ENCODE peak calls at places on chromosomes 5 and 9, in seven cellular contexts. V is K562, D is H1, Q is SK-N-SH, W is GM12878, R is HCT116, A is HepG2. H is an unnamed sample.

GRCh38 chr9:127136880-127137639 is 14.6 kb upstream of the ANGPTL2 start:
- DNase-seq in V (no peak), R (no peak), W (no peak), Q (no peak), A (no peak), D (no peak), H (no peak)

GRCh38 chr9:114694719-114695269 is 12.8 kb upstream of the TEX48 start:
- DNase-seq in Q (no peak), A (no peak), V (no peak), W (peak; percentile 60), R (no peak), D (no peak), H (no peak)

GRCh38 chr9:133505186-133505830 is 19.5 kb downstream of the MYMK start:
- DNase-seq in Q (peak; percentile 36), A (no peak), D (no peak), R (no peak), V (no peak), W (no peak), H (no peak)

GRCh38 chr9:123407537-123407828 is 51.5 kb downstream of the CRB2 start:
- DNase-seq in D (no peak), W (no peak), R (no peak), Q (peak; percentile 51), A (no peak), V (no peak), H (no peak)

GRCh38 chr5:142151436-142152382 is 43.1 kb downstream of the NDFIP1 start:
- DNase-seq in D (no peak), A (peak; percentile 48), W (peak; percentile 2), R (peak; percentile 63), V (peak; percentile 50), Q (peak; percentile 61), H (peak; percentile 23)

GRCh38 chr5:33937700-33938506 is 1.7 kb downstream of the RXFP3 start:
- DNase-seq in V (no peak), D (no peak), W (no peak), R (no peak), A (no peak), Q (no peak), H (no peak)

GRCh38 chr5:76579166-76579765 is 43.9 kb downstream of the F2RL2 start:
- DNase-seq in R (no peak), D (no peak), V (no peak), A (no peak), W (no peak), Q (no peak), H (no peak)

GRCh38 chr9:124132671-124133147 is 121.1 kb downstream of the LHX2 start:
- DNase-seq in R (no peak), V (no peak), W (no peak), A (no peak), D (no peak), Q (no peak), H (no peak)

GRCh38 chr5:132687995-132688394 is 14.2 kb downstream of the IL4 start:
- DNase-seq in Q (no peak), R (no peak), V (no peak), W (no peak), D (no peak), A (no peak), H (no peak)

GRCh38 chr9:111034146-111034545 is 4.1 kb downstream of the LPAR1 start:
- DNase-seq in R (no peak), W (no peak), D (no peak), Q (no peak), A (no peak), V (no peak), H (no peak)

GRCh38 chr5:17305964-17306725 is 88.7 kb downstream of the BASP1 start:
- DNase-seq in D (peak; percentile 49), W (no peak), A (peak; percentile 9), R (no peak), Q (no peak), V (no peak), H (peak; percentile 44)

GRCh38 chr5:116153687-116154174 is 68.9 kb downstream of the COMMD10 start:
- DNase-seq in R (no peak), Q (no peak), W (no peak), V (no peak), A (no peak), D (no peak), H (no peak)

GRCh38 chr5:1055896-1056610 is 47.5 kb downstream of the NKD2 start:
- DNase-seq in A (no peak), Q (peak; percentile 34), R (no peak), D (no peak), W (no peak), V (no peak), H (no peak)

GRCh38 chr5:912356-913091 is 19.8 kb downstream of the TRIP13 start:
- DNase-seq in Q (no peak), D (no peak), A (no peak), V (no peak), R (peak; percentile 98), W (no peak), H (no peak)

GRCh38 chr5:36900279-36900678 is 23.7 kb downstream of the NIPBL start:
- DNase-seq in V (no peak), W (no peak), R (no peak), Q (no peak), D (no peak), A (no peak), H (no peak)

GRCh38 chr5:83450840-83451239 is 20.7 kb upstream of the VCAN start:
- DNase-seq in Q (no peak), D (no peak), R (no peak), W (no peak), A (no peak), V (no peak), H (no peak)

GRCh38 chr5:139635606-139636206 is 12.4 kb upstream of the CXXC5 start:
- DNase-seq in W (no peak), R (no peak), V (peak; percentile 84), A (peak; percentile 70), D (peak; percentile 75), Q (peak; percentile 75), H (no peak)

GRCh38 chr9:129656795-129657390 is 8.6 kb upstream of the PRRX2 start:
- DNase-seq in D (no peak), Q (no peak), V (no peak), A (peak; percentile 31), R (peak; percentile 39), W (no peak), H (no peak)

GRCh38 chr5:3180610-3181009 is 415.0 kb upstream of the IRX1 start:
- DNase-seq in Q (no peak), W (no peak), A (no peak), D (no peak), R (no peak), V (no peak), H (no peak)

GRCh38 chr9:93116049-93116961 is 17.7 kb downstream of the NINJ1 start:
- DNase-seq in D (no peak), V (peak; percentile 45), Q (no peak), R (no peak), W (no peak), A (peak; percentile 84), H (peak; percentile 57)

GRCh38 chr9:132879443-132880310 is 979 bp downstream of the SPACA9 start:
- DNase-seq in Q (no peak), A (no peak), V (no peak), W (no peak), R (no peak), D (no peak), H (no peak)

GRCh38 chr9:116812231-116813028 is 125.3 kb downstream of the TRIM32 start:
- DNase-seq in V (no peak), D (no peak), Q (no peak), R (no peak), A (no peak), W (no peak), H (no peak)

GRCh38 chr5:99878830-99879229 is 656.3 kb upstream of the FAM174A start:
- DNase-seq in W (no peak), Q (no peak), D (no peak), A (no peak), V (no peak), R (no peak), H (no peak)

GRCh38 chr9:128704356-128704670 is 2.0 kb downstream of the PKN3 start:
- DNase-seq in Q (no peak), V (no peak), D (no peak), W (no peak), R (no peak), A (no peak), H (no peak)

GRCh38 chr9:33506626-33507370 is 17.3 kb upstream of the ANKRD18B start:
- DNase-seq in D (no peak), Q (no peak), A (peak; percentile 31), V (no peak), R (peak; percentile 27), W (no peak), H (no peak)
- TF ChIP-seq JUND in D (no peak), Q (peak; percentile 87), A (no peak), V (peak; percentile 76), R (no peak), W (no peak), H (no peak)

DNA sequence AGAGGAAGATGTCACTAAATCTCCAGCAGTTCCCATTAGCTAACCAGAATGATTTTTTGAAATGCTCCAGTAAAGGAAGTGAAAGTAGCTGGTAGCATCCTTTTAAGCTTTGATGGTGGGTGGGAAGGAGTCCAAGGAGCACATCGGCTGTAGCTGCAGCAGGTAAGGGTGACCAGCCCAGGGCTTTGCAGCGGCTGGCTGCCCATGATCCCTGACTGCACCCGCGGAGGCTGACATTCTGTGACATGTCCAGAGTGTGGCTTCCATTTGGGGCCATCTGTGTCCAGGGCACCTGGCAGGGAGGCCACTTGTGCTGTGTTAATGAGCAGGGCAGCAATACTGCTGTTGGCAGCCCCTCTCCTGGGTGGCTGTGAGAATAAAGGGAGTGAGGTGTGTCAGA is 166.0 kb downstream of the GADD45G start:
- DNase-seq in R (no peak), V (no peak), Q (peak; percentile 34), W (no peak), A (no peak), D (no peak), H (no peak)
- TF ChIP-seq JUND in R (no peak), V (no peak), Q (no peak), W (no peak), A (no peak), D (no peak), H (no peak)

GRCh38 chr5:96780626-96781025 is 27.1 kb downstream of the ERAP1 start:
- DNase-seq in W (no peak), D (no peak), A (no peak), Q (no peak), V (no peak), R (no peak), H (no peak)
- TF ChIP-seq JUND in W (no peak), D (no peak), A (no peak), Q (no peak), V (no peak), R (no peak), H (no peak)

GRCh38 chr5:154215931-154216330 is 25.4 kb downstream of the GALNT10 start:
- DNase-seq in D (no peak), W (no peak), Q (no peak), A (no peak), V (no peak), R (no peak), H (no peak)

GRCh38 chr5:154223320-154223719 is 32.8 kb downstream of the GALNT10 start:
- DNase-seq in R (no peak), W (no peak), D (no peak), V (no peak), Q (no peak), A (no peak), H (no peak)

GRCh38 chr5:154220625-154221024 is 30.1 kb downstream of the GALNT10 start:
- DNase-seq in W (no peak), R (peak; percentile 51), Q (no peak), V (no peak), A (no peak), D (no peak), H (no peak)

GRCh38 chr5:154222414-154222813 is 31.9 kb downstream of the GALNT10 start:
- DNase-seq in Q (no peak), A (no peak), D (no peak), V (no peak), W (no peak), R (no peak), H (no peak)

GRCh38 chr5:154221371-154221896 is 30.9 kb downstream of the GALNT10 start:
- DNase-seq in R (peak; percentile 37), W (no peak), D (peak; percentile 41), A (no peak), Q (no peak), V (no peak), H (peak; percentile 65)
- TF ChIP-seq JUND in R (no peak), W (no peak), D (no peak), A (no peak), Q (peak; percentile 44), V (no peak), H (no peak)